ENCODE peak calls at places on chromosomes 6 and 20, in six cellular contexts. G is DND-41, R is brain microvascular endothelial cell, I is A549, D is AG04450, Z is GM23248. Y is an unnamed sample.

GRCh38 chr20:63409066-63409833 is 48.1 kb upstream of the CHRNA4 start:
- DNase-seq in R (no peak), G (no peak), Z (no peak), I (no peak), D (no peak), Y (no peak)

GRCh38 chr6:151067684-151068596 is 171.8 kb upstream of the AKAP12 start:
- DNase-seq in Z (peak), G (no peak), D (peak), I (peak), R (peak), Y (peak)

GRCh38 chr20:46348972-46349741 is 40.9 kb upstream of the CDH22 start:
- DNase-seq in G (peak), D (no peak), I (peak), R (peak), Z (peak), Y (peak)

GRCh38 chr6:5529733-5530132 is 268.4 kb downstream of the FARS2 start:
- DNase-seq in I (no peak), R (no peak), Z (peak), G (no peak), D (no peak), Y (no peak)

GRCh38 chr6:125262026-125263013 is 39.4 kb downstream of the HDDC2 start:
- DNase-seq in R (peak), D (no peak), G (no peak), Z (peak), I (no peak), Y (no peak)

GRCh38 chr6:136753624-136754023 is 38.7 kb downstream of the MAP3K5 start:
- DNase-seq in Z (no peak), I (no peak), D (no peak), R (no peak), G (no peak), Y (no peak)

GRCh38 chr6:156167289-156168076 is 609.7 kb upstream of the ARID1B start:
- DNase-seq in G (no peak), D (peak), R (peak), I (no peak), Z (no peak), Y (no peak)

GRCh38 chr20:20814685-20815084 is 102.2 kb upstream of the RALGAPA2 start:
- DNase-seq in D (no peak), I (peak), Z (no peak), G (no peak), R (no peak), Y (no peak)

GRCh38 chr6:159982726-159983506 is 14.0 kb downstream of the IGF2R start:
- DNase-seq in I (no peak), Z (peak), R (no peak), G (peak), D (no peak), Y (no peak)

GRCh38 chr20:57404419-57405072 is 13.3 kb downstream of the RBM38 start:
- DNase-seq in R (no peak), I (no peak), G (no peak), Z (no peak), D (no peak), Y (no peak)

GRCh38 chr20:17569616-17570346 is at the start of gene DSTN:
- DNase-seq in D (peak), G (peak), I (peak), R (peak), Z (peak), Y (peak)

GRCh38 chr6:167699141-167700036 is 127.3 kb upstream of the AFDN start:
- DNase-seq in I (no peak), R (peak), Z (peak), G (peak), D (no peak), Y (peak)

GRCh38 chr20:9919271-9920014 is 80.6 kb upstream of the PAK5 start:
- DNase-seq in I (no peak), R (no peak), G (no peak), Z (no peak), D (no peak), Y (no peak)

GRCh38 chr6:90370493-90370959 is 73.9 kb upstream of the BACH2 start:
- DNase-seq in Z (peak), G (no peak), D (no peak), R (no peak), I (no peak), Y (peak)

GRCh38 chr6:127564761-127565160 is 12.2 kb upstream of the C6orf58 start:
- DNase-seq in G (no peak), R (no peak), D (no peak), I (no peak), Z (no peak), Y (no peak)

GRCh38 chr6:111590209-111590955 is 15.3 kb downstream of the TRAF3IP2 start:
- DNase-seq in R (no peak), I (no peak), Z (peak), D (no peak), G (no peak), Y (peak)

GRCh38 chr6:144469144-144469575 is 184.0 kb downstream of the UTRN start:
- DNase-seq in I (no peak), R (no peak), D (no peak), G (no peak), Z (no peak), Y (no peak)

GRCh38 chr6:88734544-88734943 is 228.9 kb downstream of the RNGTT start:
- DNase-seq in R (no peak), I (no peak), Z (no peak), G (no peak), D (no peak), Y (no peak)

GRCh38 chr6:163579880-163580295 is 165.4 kb downstream of the QKI start:
- DNase-seq in I (peak), G (no peak), Z (peak), D (no peak), R (no peak), Y (peak)

GRCh38 chr6:75643173-75643572 is 41.5 kb downstream of the SENP6 start:
- DNase-seq in Z (peak), G (no peak), I (no peak), R (no peak), D (no peak), Y (no peak)

GRCh38 chr6:119109654-119110325 is 31.3 kb upstream of the FAM184A start:
- DNase-seq in I (no peak), G (no peak), R (no peak), Z (peak), D (no peak), Y (no peak)

GRCh38 chr6:195861-196360 is 96.4 kb upstream of the DUSP22 start:
- DNase-seq in R (no peak), Z (peak), D (no peak), G (peak), I (no peak), Y (no peak)

GRCh38 chr6:27394073-27394472 is 5.5 kb downstream of the ZNF391 start:
- DNase-seq in I (no peak), R (no peak), G (no peak), D (no peak), Z (no peak), Y (no peak)

GRCh38 chr6:75334266-75335040 is 49.9 kb upstream of the TMEM30A start:
- DNase-seq in Z (peak), D (peak), I (peak), G (no peak), R (peak), Y (peak)

GRCh38 chr20:63238491-63239126 is 2.9 kb downstream of the BIRC7 start:
- DNase-seq in G (peak), R (no peak), D (no peak), I (peak), Z (no peak), Y (no peak)

GRCh38 chr6:138196142-138196738 is 22.1 kb downstream of the PBOV1 start:
- DNase-seq in G (no peak), D (no peak), I (no peak), Z (no peak), R (no peak), Y (no peak)

GRCh38 chr6:16477367-16478149 is 239.2 kb downstream of the GMPR start:
- DNase-seq in D (no peak), I (no peak), Z (no peak), G (no peak), R (no peak), Y (no peak)

GRCh38 chr20:58692579-58693225 is at the start of gene NPEPL1:
- DNase-seq in R (no peak), Z (peak), G (peak), I (peak), D (no peak), Y (peak)

GRCh38 chr20:58691773-58692578 is 624 bp upstream of the NPEPL1 start:
- DNase-seq in I (no peak), Z (peak), R (no peak), G (peak), D (no peak), Y (no peak)

GRCh38 chr20:58694241-58695083 is 1.9 kb downstream of the NPEPL1 start:
- DNase-seq in R (no peak), I (no peak), D (no peak), G (peak), Z (no peak), Y (no peak)

GRCh38 chr20:58695084-58695722 is 2.6 kb downstream of the NPEPL1 start:
- DNase-seq in R (no peak), G (peak), Z (no peak), D (no peak), I (no peak), Y (no peak)

GRCh38 chr20:58693226-58694006 is 816 bp downstream of the NPEPL1 start:
- DNase-seq in Z (peak), R (no peak), G (peak), D (no peak), I (peak), Y (peak)
- H3K27ac ChIP-seq in Z (peak), R (peak), G (peak), D (no peak), I (peak), Y (peak)

GRCh38 chr6:40352527-40353170 is 234.5 kb downstream of the LRFN2 start:
- DNase-seq in D (no peak), Z (no peak), R (no peak), I (no peak), G (peak), Y (no peak)

GRCh38 chr6:40355532-40355931 is 231.6 kb downstream of the LRFN2 start:
- DNase-seq in R (no peak), I (no peak), G (peak), Z (no peak), D (no peak), Y (no peak)

GRCh38 chr6:40353197-40353966 is 233.8 kb downstream of the LRFN2 start:
- DNase-seq in G (peak), Z (no peak), R (no peak), I (no peak), D (no peak), Y (no peak)

GRCh38 chr6:40352006-40352405 is 235.2 kb downstream of the LRFN2 start:
- DNase-seq in D (no peak), I (no peak), Z (peak), R (no peak), G (no peak), Y (no peak)

GRCh38 chr6:40353967-40354452 is 233.2 kb downstream of the LRFN2 start:
- DNase-seq in D (no peak), I (no peak), Z (no peak), R (no peak), G (peak), Y (no peak)
- H3K27ac ChIP-seq in D (no peak), I (no peak), Z (no peak), R (no peak), G (no peak), Y (no peak)

DNA sequence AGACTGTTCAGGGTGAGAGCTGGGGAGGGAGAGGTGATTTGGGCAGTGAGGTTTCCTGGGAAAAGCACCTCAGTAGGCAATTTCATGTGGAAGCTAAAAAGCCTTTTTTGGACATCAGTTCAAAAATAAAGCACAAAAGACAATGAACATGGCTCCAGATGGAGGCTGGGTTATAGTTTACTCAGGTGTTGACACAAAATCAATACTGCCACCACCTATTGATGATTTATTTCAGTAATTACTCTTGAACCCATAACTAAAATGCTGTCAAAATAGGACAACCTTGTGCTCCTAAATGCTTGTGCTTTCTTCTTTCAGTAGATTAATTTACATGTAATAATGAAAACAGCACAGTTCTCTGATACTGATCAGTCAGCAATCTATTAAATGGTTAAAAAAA is 333.3 kb downstream of the SAMD5 start:
- DNase-seq in D (no peak), G (no peak), Z (no peak), I (no peak), R (no peak), Y (no peak)
- H3K27ac ChIP-seq in D (no peak), G (no peak), Z (no peak), I (no peak), R (no peak), Y (no peak)

DNA sequence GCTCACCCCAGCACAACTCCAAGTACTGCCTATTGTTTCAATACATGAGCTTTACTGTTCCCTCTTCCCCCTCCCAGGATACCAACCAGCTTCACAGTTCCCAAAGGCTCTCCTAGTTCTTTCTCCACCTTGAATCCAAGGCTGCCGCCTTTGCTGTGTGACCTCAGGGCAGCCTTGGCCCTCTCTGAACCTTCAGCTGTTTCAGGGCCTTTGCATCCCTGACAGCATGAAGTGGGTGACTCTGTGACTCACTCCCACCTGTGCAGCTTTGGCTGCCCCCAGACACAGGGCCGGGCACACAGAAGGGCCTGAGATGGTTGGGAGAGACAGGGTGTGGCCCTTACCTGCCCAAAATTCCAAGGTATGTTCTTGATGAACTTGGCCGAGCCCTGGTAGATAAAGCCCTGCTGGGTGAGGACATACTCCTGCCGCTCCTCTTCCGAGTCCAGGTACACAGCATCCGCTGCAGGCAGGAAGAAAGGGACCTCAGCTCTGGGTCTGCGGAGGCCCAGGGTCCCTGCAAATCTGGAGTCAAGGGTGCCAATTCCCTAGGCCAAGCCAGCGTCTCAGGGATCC is 14.4 kb downstream of the TGM2 start:
- DNase-seq in R (no peak), D (no peak), Z (no peak), G (no peak), I (no peak), Y (no peak)
- H3K27ac ChIP-seq in R (no peak), D (no peak), Z (no peak), G (no peak), I (peak), Y (peak)

GRCh38 chr20:37271421-37271768 is 9.8 kb upstream of the GHRH start:
- DNase-seq in I (no peak), R (no peak), Z (no peak), G (no peak), D (no peak), Y (no peak)
- H3K27ac ChIP-seq in I (peak), R (no peak), Z (no peak), G (no peak), D (no peak), Y (no peak)